ENCODE peak calls at places on chromosome 20, in seven cellular contexts. N, F, W, I, E, G and Y are unnamed samples.

GRCh38 chr20:40991181-40991889 is 37.3 kb upstream of the TOP1 start:
- DNase-seq in E (peak; percentile 74), N (no peak), G (no peak), I (peak; percentile 99), F (no peak), W (no peak), Y (peak; percentile 99)

GRCh38 chr20:11766961-11767360 is 150.7 kb upstream of the BTBD3 start:
- DNase-seq in I (no peak), G (no peak), E (no peak), F (no peak), N (no peak), W (no peak), Y (no peak)

GRCh38 chr20:5080384-5080877 is 39.3 kb downstream of the PCNA start:
- DNase-seq in E (no peak), I (peak; percentile 48), W (no peak), G (no peak), N (no peak), F (no peak), Y (peak; percentile 96)

GRCh38 chr20:4190792-4191519 is 175.6 kb upstream of the RNF24 start:
- DNase-seq in E (no peak), N (no peak), I (no peak), W (no peak), G (no peak), F (no peak), Y (no peak)

GRCh38 chr20:3820901-3821727 is 767 bp downstream of the AP5S1 start:
- DNase-seq in E (no peak), F (no peak), I (no peak), G (no peak), N (no peak), W (no peak), Y (no peak)

GRCh38 chr20:50320910-50321796 is 130.5 kb downstream of the CEBPB start:
- DNase-seq in E (peak; percentile 74), G (peak; percentile 85), N (peak; percentile 98), F (peak; percentile 93), W (peak; percentile 90), I (no peak), Y (peak; percentile 45)

GRCh38 chr20:13028001-13028400 is 19.2 kb downstream of the SPTLC3 start:
- DNase-seq in F (no peak), W (no peak), N (no peak), E (no peak), G (no peak), I (no peak), Y (no peak)

GRCh38 chr20:34886122-34886521 is 9.7 kb downstream of the ACSS2 start:
- DNase-seq in E (no peak), I (no peak), F (no peak), N (no peak), W (no peak), G (no peak), Y (no peak)

GRCh38 chr20:24838551-24839530 is 110.2 kb upstream of the CST7 start:
- DNase-seq in I (peak; percentile 52), E (no peak), G (no peak), W (no peak), F (no peak), N (no peak), Y (no peak)

GRCh38 chr20:3889489-3890409 is 562 bp downstream of the PANK2 start:
- DNase-seq in I (no peak), G (peak; percentile 33), N (peak; percentile 49), W (peak; percentile 26), F (peak; percentile 72), E (peak; percentile 53), Y (peak; percentile 68)

GRCh38 chr20:16363832-16364687 is 209.2 kb downstream of the KIF16B start:
- DNase-seq in G (no peak), E (no peak), F (no peak), N (no peak), I (no peak), W (no peak), Y (no peak)

DNA sequence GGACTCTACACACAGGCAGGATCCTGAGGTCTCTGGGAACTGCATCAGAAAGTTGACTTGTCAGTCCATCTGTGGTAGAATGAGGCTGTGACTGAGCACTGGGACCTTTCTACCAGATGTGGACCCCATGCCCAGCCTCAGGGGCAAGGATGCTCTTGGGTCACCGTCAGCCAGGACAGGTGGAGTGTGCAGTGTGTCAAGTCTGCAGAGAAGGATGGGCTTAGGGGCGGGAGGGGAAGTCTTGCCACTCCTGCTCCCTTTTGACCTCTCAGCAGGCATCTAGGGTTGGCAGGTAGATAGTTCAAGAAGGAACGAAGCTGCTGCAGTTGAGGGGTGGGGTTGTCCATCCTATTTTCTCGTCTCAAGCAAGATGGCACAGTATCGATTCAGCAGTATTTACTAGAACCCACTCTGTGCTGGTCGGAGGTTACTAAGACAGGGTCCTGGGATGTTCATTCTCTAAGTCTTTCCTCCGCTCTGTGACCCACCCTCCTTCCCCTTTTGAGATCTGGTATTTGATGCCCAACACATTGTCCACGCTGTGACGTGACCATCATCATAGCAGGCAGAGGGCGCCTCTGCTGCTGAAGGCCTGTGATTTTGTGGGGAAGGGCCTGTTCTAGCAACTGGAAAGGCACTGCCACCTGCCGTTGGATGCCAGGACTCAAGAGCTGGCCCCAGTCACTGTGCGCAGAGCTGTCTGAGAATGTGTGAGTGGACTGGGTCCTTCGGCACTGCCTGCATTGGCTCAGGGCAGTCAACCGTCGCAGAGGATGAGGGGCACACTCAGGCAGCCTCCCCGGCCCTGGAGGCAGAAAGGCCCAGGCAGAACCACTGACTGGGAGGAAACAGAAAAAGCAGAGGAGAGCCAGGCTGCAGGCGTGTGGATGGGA is 23.2 kb downstream of the RBCK1 start:
- DNase-seq in I (no peak), W (peak; percentile 75), N (peak; percentile 94), G (peak; percentile 93), E (peak; percentile 76), F (peak; percentile 29), Y (peak; percentile 86)
- TF ChIP-seq MAX in I (no peak), W (no peak), N (peak; percentile 81), G (peak; percentile 76), E (no peak), F (no peak), Y (peak; percentile 69)

DNA sequence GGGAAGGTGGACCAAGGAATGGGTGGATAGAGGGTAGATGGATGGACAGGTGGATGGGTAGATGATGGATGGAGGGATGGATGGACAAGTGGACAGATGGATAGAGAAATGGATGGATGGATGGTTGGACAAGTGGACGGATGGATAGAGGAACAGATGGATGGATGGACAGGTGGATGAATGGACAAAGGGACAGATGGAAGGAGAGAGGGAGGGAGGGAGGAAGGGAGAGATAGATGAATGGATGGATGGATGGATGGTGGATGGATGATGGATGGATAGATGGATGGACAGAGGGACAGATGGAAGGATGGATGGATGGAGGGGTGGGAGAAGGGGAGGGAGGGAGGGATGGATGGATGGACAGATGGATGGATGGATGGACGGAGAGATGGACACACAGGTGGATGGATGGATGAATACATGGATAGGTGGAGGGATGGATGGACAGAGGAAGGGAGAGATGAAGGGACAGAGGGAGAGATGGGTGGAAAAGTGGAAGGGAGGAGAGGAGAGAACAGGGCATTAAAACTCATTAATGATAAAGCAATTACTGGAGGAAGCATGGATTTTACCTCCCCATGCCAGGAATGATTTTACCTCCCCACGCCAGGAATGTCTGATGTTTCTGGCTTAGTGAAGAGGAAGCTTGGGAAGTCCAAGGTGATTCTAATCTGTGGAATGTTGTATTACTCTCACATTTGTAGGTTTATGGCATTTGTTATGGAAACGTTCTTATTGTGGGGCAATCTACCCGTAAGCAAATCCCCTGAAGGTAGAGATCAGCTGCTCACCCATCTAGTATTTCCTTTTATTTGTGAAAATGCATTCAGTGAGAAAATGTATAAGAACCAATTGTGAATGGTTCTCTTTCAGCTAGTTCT is 383.3 kb downstream of the TAF4 start:
- DNase-seq in I (no peak), G (no peak), W (no peak), E (no peak), F (no peak), N (no peak), Y (no peak)
- TF ChIP-seq MAX in I (no peak), G (no peak), W (no peak), E (no peak), F (no peak), N (no peak), Y (no peak)

DNA sequence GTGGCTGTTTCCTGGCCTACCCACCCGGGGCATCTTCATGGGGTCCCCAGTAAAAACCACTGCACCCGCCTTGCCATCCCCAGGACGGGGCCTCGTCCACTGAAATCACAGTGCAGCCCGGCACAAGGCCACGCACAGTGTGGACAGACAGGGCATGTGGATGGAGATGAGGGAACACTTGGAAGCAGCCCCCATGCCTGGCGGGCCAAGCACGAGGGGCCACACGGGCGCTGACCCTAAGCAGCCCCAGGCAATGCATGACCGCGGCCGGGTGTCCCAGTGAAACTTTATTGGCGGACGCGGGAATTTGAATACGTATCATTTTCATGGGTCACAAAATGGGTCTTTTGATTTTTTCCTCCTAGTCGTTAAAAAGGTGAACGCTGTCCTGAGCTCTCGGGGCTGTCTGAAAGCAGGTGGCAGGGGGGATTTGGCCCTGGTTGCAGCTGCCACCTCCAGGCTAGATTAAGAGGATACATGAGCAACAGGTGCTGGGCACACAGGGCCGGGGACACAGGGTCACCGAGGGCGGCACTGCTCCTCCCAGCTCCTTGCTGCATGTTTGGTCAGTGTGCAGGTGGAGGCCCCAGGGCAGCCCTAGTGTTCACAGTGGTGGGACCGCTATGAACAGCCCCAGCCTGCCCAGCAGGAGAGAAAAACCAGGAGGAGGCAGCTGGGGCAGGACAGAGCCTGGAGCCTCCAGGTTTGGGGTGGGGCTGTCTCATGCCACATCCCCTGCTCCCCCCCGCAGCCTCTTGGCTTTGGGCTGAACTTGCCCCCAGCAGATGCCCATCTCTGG is 74.9 kb upstream of the SLCO4A1 start:
- DNase-seq in G (no peak), I (no peak), N (no peak), E (no peak), F (no peak), W (no peak), Y (no peak)
- TF ChIP-seq MAX in G (no peak), I (no peak), N (no peak), E (no peak), F (no peak), W (no peak), Y (no peak)

GRCh38 chr20:56437196-56437960 is 25.3 kb downstream of the CASS4 start:
- DNase-seq in F (no peak), N (no peak), I (no peak), G (no peak), W (no peak), E (no peak), Y (no peak)
- TF ChIP-seq MAX in F (no peak), N (no peak), I (no peak), G (no peak), W (no peak), E (no peak), Y (no peak)

DNA sequence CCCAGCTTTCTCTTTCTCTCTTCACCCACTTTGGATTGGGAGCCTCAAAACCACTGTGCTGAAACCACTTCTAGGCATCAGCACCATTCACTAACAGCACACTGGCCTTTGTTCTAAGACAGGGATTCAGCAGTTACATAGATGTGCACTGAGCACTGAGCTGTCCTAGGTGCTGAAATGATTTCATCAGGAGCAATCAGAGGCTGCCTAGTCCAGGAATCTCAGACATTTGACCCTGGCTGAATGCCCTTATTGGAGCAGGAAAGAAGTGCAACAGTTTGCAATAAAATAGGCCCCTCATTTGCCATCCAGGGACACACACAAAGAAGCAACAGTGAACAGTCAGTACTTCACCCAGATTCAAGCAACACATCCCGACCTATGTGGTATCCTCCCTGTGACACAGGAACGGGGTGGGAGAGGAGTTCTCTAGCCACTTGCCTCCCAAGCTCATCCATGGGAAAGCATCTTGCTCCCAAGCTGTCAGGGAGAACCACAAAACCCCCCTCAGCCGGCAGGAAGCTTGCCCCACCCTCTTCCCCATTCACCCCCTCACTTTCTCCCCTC is 304.5 kb downstream of the PREX1 start:
- DNase-seq in N (peak; percentile 47), W (peak; percentile 52), I (no peak), E (peak; percentile 61), F (no peak), G (peak; percentile 82), Y (peak; percentile 75)
- TF ChIP-seq MAX in N (no peak), W (no peak), I (no peak), E (no peak), F (no peak), G (no peak), Y (no peak)

GRCh38 chr20:23061713-23062561 is 12.5 kb upstream of the THBD start:
- DNase-seq in W (peak; percentile 70), N (peak; percentile 67), G (peak; percentile 29), E (peak; percentile 92), I (no peak), F (no peak), Y (peak; percentile 75)
- TF ChIP-seq MAX in W (no peak), N (no peak), G (no peak), E (no peak), I (no peak), F (no peak), Y (peak; percentile 54)